ENCODE peak calls at places on chromosomes 7 and 10, in five cellular contexts. H, N, I, L and M are unnamed samples.

GRCh38 chr10:79106251-79106650 is 37.5 kb downstream of the ZMIZ1 start:
- DNase-seq in H (no peak), N (peak; percentile 26), L (no peak), I (no peak), M (no peak)

GRCh38 chr10:126474031-126474430 is 85.8 kb upstream of the ADAM12 start:
- DNase-seq in L (no peak), I (no peak), H (no peak), N (no peak), M (no peak)

GRCh38 chr10:52678611-52679010 is 94.0 kb downstream of the MBL2 start:
- DNase-seq in I (no peak), N (no peak), L (no peak), H (no peak), M (no peak)

GRCh38 chr10:132984801-132985545 is 42.6 kb upstream of the CFAP46 start:
- DNase-seq in H (no peak), L (peak; percentile 76), N (peak; percentile 69), I (no peak), M (no peak)

GRCh38 chr10:92265687-92266258 is 25.1 kb downstream of the CPEB3 start:
- DNase-seq in N (no peak), I (no peak), L (no peak), H (no peak), M (no peak)

GRCh38 chr10:78623577-78624215 is 445.1 kb upstream of the ZMIZ1 start:
- DNase-seq in N (no peak), H (no peak), L (no peak), I (no peak), M (no peak)

GRCh38 chr7:129496653-129497052 is 5.7 kb upstream of the SMKR1 start:
- DNase-seq in H (no peak), I (no peak), N (no peak), L (no peak), M (no peak)

GRCh38 chr7:123916240-123916724 is 8.8 kb upstream of the SPAM1 start:
- DNase-seq in L (no peak), I (peak; percentile 30), N (no peak), H (no peak), M (no peak)